ENCODE peak calls at places on chromosomes 4 and X, in five cellular contexts. X is neural progenitor cell, Z is breast epithelium, G is epithelial cell of prostate, C is dorsolateral prefrontal cortex. N is an unnamed sample.
A peak's percentile ranks its signal among the peaks of the same experiment; 100 is the strongest.

GRCh38 chr4:11774346-11774745 is 345.7 kb upstream of the HS3ST1 start:
- DNase-seq in X (no peak), Z (no peak), G (no peak), C (no peak), N (no peak)

GRCh38 chr4:145098675-145099037 is 545 bp downstream of the ABCE1 start:
- DNase-seq in X (no peak), Z (peak; percentile 24), G (peak; percentile 14), C (peak; percentile 20), N (peak; percentile 41)

GRCh38 chrX:79336869-79337815 is 30.0 kb downstream of the ITM2A start:
- DNase-seq in X (no peak), Z (no peak), G (no peak), C (no peak), N (no peak)

GRCh38 chr4:14831447-14831846 is 170.8 kb upstream of the CPEB2 start:
- DNase-seq in X (no peak), Z (no peak), G (no peak), C (no peak), N (no peak)

GRCh38 chr4:122845066-122845465 is 18.4 kb downstream of the FGF2 start:
- DNase-seq in X (no peak), Z (no peak), G (no peak), C (no peak), N (no peak)

GRCh38 chr4:117957570-117957969 is 76.7 kb upstream of the NDST3 start:
- DNase-seq in X (no peak), Z (no peak), G (no peak), C (no peak), N (no peak)

GRCh38 chr4:80266902-80267380 is 477 bp downstream of the FGF5 start:
- DNase-seq in X (peak; percentile 50), Z (no peak), G (no peak), C (no peak), N (peak; percentile 53)

GRCh38 chrX:107673933-107674479 is 45.7 kb downstream of the PRPS1 start:
- DNase-seq in X (peak; percentile 33), Z (peak; percentile 92), G (no peak), C (peak; percentile 18), N (peak; percentile 95)

GRCh38 chr4:124712417-124713212 is at the start of gene ANKRD50:
- DNase-seq in X (peak; percentile 97), Z (peak; percentile 85), G (peak; percentile 44), C (peak; percentile 84), N (peak; percentile 95)

GRCh38 chr4:48203819-48204218 is 65.8 kb downstream of the TEC start:
- DNase-seq in X (no peak), Z (no peak), G (no peak), C (no peak), N (peak; percentile 31)

GRCh38 chr4:73850261-73850970 is 2.7 kb upstream of the PF4V1 start:
- DNase-seq in X (no peak), Z (no peak), G (no peak), C (no peak), N (no peak)

GRCh38 chrX:11532291-11533075 is 133.2 kb downstream of the ARHGAP6 start:
- DNase-seq in X (no peak), Z (no peak), G (no peak), C (no peak), N (no peak)

GRCh38 chrX:133448512-133449076 is 33.3 kb upstream of the GPC4 start:
- DNase-seq in X (peak; percentile 58), Z (no peak), G (no peak), C (no peak), N (peak; percentile 0)

GRCh38 chr4:129488427-129488826 is 392.5 kb downstream of the C4orf33 start:
- DNase-seq in X (no peak), Z (no peak), G (no peak), C (no peak), N (no peak)

GRCh38 chr4:119730644-119730995 is 102.0 kb upstream of the PDE5A start:
- DNase-seq in X (no peak), Z (no peak), G (no peak), C (no peak), N (no peak)

GRCh38 chr4:26996745-26997144 is 136.1 kb downstream of the STIM2 start:
- DNase-seq in X (no peak), Z (no peak), G (no peak), C (no peak), N (no peak)

GRCh38 chr4:26993967-26994366 is 133.3 kb downstream of the STIM2 start:
- DNase-seq in X (no peak), Z (no peak), G (no peak), C (no peak), N (no peak)

GRCh38 chr4:26993541-26993940 is 132.9 kb downstream of the STIM2 start:
- DNase-seq in X (no peak), Z (no peak), G (no peak), C (no peak), N (no peak)

GRCh38 chr4:26992657-26993361 is 132.2 kb downstream of the STIM2 start:
- DNase-seq in X (no peak), Z (peak; percentile 45), G (no peak), C (peak; percentile 64), N (peak; percentile 95)

GRCh38 chr4:26995316-26995715 is 134.7 kb downstream of the STIM2 start:
- DNase-seq in X (no peak), Z (no peak), G (no peak), C (no peak), N (no peak)
- H3K27ac ChIP-seq in X (no peak overlapping the region), Z (no peak overlapping the region), G (no peak overlapping the region), C (no peak overlapping the region), N (no peak overlapping the region)

DNA sequence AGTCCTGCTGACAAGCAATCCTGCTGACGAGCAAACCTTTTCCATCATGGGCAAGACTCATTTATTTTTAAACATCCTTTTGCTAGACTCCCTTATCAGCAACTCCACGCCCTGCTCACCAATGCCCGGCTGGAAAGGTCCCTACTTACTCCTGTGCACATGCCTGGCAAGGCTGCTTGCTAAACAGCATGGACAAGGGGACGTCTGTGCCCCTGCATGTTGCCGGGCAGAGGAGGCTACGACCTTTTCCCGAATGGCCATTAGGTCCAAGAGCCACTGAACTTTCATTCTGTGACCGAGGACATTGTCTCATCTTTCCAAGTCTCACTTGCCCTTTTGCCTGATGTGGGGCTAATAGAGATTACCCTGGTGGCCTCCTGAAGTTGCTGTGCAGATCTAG is 98.6 kb downstream of the MGST2 start:
- DNase-seq in X (no peak), Z (no peak), G (no peak), C (no peak), N (peak; percentile 46)
- H3K27ac ChIP-seq in X (no peak overlapping the region), Z (no peak overlapping the region), G (no peak overlapping the region), C (peak overlapping the region; percentile 51), N (peak overlapping the region; percentile 90)

GRCh38 chr4:121801715-121802075 is 572 bp downstream of the EXOSC9 start:
- DNase-seq in X (no peak), Z (no peak), G (no peak), C (no peak), N (no peak)
- H3K27ac ChIP-seq in X (peak overlapping the region; percentile 54), Z (peak overlapping the region; percentile 85), G (peak overlapping the region; percentile 57), C (peak overlapping the region; percentile 85), N (no peak overlapping the region)

GRCh38 chrX:118528089-118528753 is 32.6 kb downstream of the DOCK11 start:
- DNase-seq in X (no peak), Z (no peak), G (no peak), C (no peak), N (no peak)
- H3K27ac ChIP-seq in X (no peak overlapping the region), Z (no peak overlapping the region), G (no peak overlapping the region), C (no peak overlapping the region), N (no peak overlapping the region)

GRCh38 chr4:26648260-26648659 is 64.4 kb downstream of the TBC1D19 start:
- DNase-seq in X (no peak), Z (no peak), G (no peak), C (no peak), N (no peak)
- H3K27ac ChIP-seq in X (peak overlapping the region; percentile 18), Z (no peak overlapping the region), G (no peak overlapping the region), C (no peak overlapping the region), N (no peak overlapping the region)

GRCh38 chr4:24471623-24472510 is 112.5 kb downstream of the DHX15 start:
- DNase-seq in X (peak; percentile 61), Z (no peak), G (no peak), C (no peak), N (peak; percentile 10)
- H3K27ac ChIP-seq in X (no peak overlapping the region), Z (no peak overlapping the region), G (no peak overlapping the region), C (peak overlapping the region; percentile 72), N (no peak overlapping the region)

DNA sequence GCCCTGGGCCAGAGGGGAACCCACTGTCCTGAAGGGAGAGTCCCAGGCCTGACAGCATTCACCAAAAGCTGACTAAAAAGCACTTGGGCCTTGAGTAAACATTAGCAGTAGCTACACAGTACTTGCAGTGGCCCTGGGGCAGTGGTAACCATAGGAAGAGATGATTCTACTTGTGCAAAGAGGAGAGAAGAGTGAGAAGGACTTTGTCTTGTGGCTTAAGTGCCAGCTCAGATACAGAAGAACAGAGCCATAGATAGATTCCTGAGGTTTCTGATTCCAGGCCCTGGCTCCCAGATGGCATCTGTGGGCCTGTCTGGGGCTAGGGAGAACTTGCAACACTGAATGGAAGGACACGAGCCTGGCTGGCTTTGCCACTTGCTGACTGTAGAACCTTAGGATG is 100.5 kb downstream of the PTCHD1 start:
- DNase-seq in X (no peak), Z (no peak), G (no peak), C (no peak), N (no peak)
- H3K27ac ChIP-seq in X (no peak overlapping the region), Z (peak overlapping the region; percentile 71), G (no peak overlapping the region), C (no peak overlapping the region), N (no peak overlapping the region)